ENCODE peak calls at places on chromosomes 6 and 20, in four cellular contexts. S is K562, R is H1, O is HepG2. I is an unnamed sample.
A peak's percentile ranks its signal among the peaks of the same experiment; 100 is the strongest.

GRCh38 chr6:164098857-164099534 is 684.5 kb downstream of the QKI start:
- DNase-seq in O (peak; percentile 14), R (no peak), S (peak; percentile 37), I (no peak)

GRCh38 chr6:79076881-79077641 is 993 bp downstream of the PHIP start:
- DNase-seq in R (peak; percentile 75), O (peak; percentile 83), S (peak; percentile 93), I (peak; percentile 46)

GRCh38 chr6:117547688-117548621 is 54.4 kb downstream of the GOPC start:
- DNase-seq in R (no peak), O (no peak), S (no peak), I (peak; percentile 16)

GRCh38 chr20:64038252-64038578 is 2.2 kb downstream of the C20orf204 start:
- DNase-seq in S (no peak), R (no peak), O (no peak), I (no peak)

GRCh38 chr6:81693212-81693611 is 59.3 kb downstream of the TENT5A start:
- DNase-seq in O (no peak), R (no peak), S (no peak), I (no peak)

GRCh38 chr6:88804701-88805100 is 158.7 kb downstream of the RNGTT start:
- DNase-seq in R (no peak), S (no peak), O (no peak), I (no peak)

GRCh38 chr6:170152989-170153388 is 137.9 kb downstream of the DLL1 start:
- DNase-seq in S (peak; percentile 38), O (peak; percentile 32), R (peak; percentile 23), I (no peak)

GRCh38 chr6:15312500-15312899 is 66.6 kb downstream of the JARID2 start:
- DNase-seq in S (no peak), O (no peak), R (no peak), I (no peak)

GRCh38 chr20:43029161-43029560 is 160.5 kb downstream of the PTPRT start:
- DNase-seq in O (no peak), R (no peak), S (no peak), I (no peak)

GRCh38 chr6:84317463-84317862 is 90.0 kb upstream of the CEP162 start:
- DNase-seq in S (no peak), R (no peak), O (no peak), I (no peak)

GRCh38 chr20:4045741-4046140 is 30.4 kb upstream of the RNF24 start:
- DNase-seq in O (no peak), S (no peak), R (no peak), I (no peak)

GRCh38 chr6:47288245-47289090 is 21.2 kb downstream of the TNFRSF21 start:
- DNase-seq in R (no peak), O (no peak), S (no peak), I (no peak)

GRCh38 chr6:152136449-152136825 is 329.0 kb downstream of the ESR1 start:
- DNase-seq in S (no peak), O (no peak), R (no peak), I (no peak)

GRCh38 chr6:44072959-44073611 is 54.2 kb downstream of the MRPL14 start:
- DNase-seq in O (peak; percentile 82), R (no peak), S (peak; percentile 97), I (peak; percentile 87)

GRCh38 chr20:51481311-51481997 is 61.1 kb downstream of the NFATC2 start:
- DNase-seq in O (no peak), S (no peak), R (no peak), I (no peak)

GRCh38 chr6:14932485-14933178 is 313.2 kb upstream of the JARID2 start:
- DNase-seq in S (peak; percentile 88), O (no peak), R (no peak), I (no peak)

GRCh38 chr20:59015411-59015810 is 3.8 kb upstream of the TUBB1 start:
- DNase-seq in O (no peak), R (no peak), S (no peak), I (no peak)

GRCh38 chr6:48032156-48032555 is 78.8 kb downstream of the PTCHD4 start:
- DNase-seq in S (no peak), R (no peak), O (peak; percentile 28), I (no peak)

GRCh38 chr20:6038256-6038655 is 15.6 kb downstream of the LRRN4 start:
- DNase-seq in S (no peak), O (no peak), R (no peak), I (no peak)

GRCh38 chr20:11791316-11792228 is 126.1 kb upstream of the BTBD3 start:
- DNase-seq in R (no peak), S (no peak), O (no peak), I (no peak)

GRCh38 chr6:80638222-80639055 is 532.0 kb downstream of the BCKDHB start:
- DNase-seq in S (no peak), O (peak; percentile 11), R (peak; percentile 23), I (no peak)

GRCh38 chr20:37943501-37944455 is 40.9 kb downstream of the VSTM2L start:
- DNase-seq in O (no peak), S (peak; percentile 17), R (no peak), I (no peak)

GRCh38 chr20:48952656-48953055 is 31.1 kb downstream of the ARFGEF2 start:
- DNase-seq in O (no peak), S (no peak), R (no peak), I (no peak)

GRCh38 chr6:85669735-85670194 is 27.1 kb upstream of the SYNCRIP start:
- DNase-seq in S (no peak), O (no peak), R (no peak), I (peak; percentile 33)

GRCh38 chr6:119158057-119158848 is 79.8 kb upstream of the FAM184A start:
- DNase-seq in S (no peak), R (no peak), O (no peak), I (no peak)

GRCh38 chr20:825710-826421 is 7.6 kb upstream of the FAM110A start:
- DNase-seq in O (no peak), S (peak; percentile 28), R (no peak), I (no peak)

GRCh38 chr6:137878810-137879285 is 11.8 kb downstream of the TNFAIP3 start:
- DNase-seq in S (no peak), O (no peak), R (peak; percentile 25), I (no peak)

GRCh38 chr6:148513145-148514071 is 170.8 kb downstream of the SASH1 start:
- DNase-seq in O (no peak), R (no peak), S (no peak), I (no peak)

GRCh38 chr6:121748850-121749249 is 313.4 kb downstream of the GJA1 start:
- DNase-seq in S (no peak), O (no peak), R (no peak), I (no peak)
- TF ChIP-seq TAF1 in S (no peak), O (no peak), R (no peak), I (no peak)

GRCh38 chr6:28985396-28986164 is 19.5 kb downstream of the ZNF311 start:
- DNase-seq in R (peak; percentile 92), S (peak; percentile 47), O (peak; percentile 97), I (no peak)
- TF ChIP-seq POLR2A in R (peak; percentile 86), S (no peak), O (peak; percentile 56), I (no peak)

GRCh38 chr20:62856931-62857619 is 4.5 kb downstream of the TCFL5 start:
- DNase-seq in O (no peak), R (no peak), S (no peak), I (no peak)

GRCh38 chr20:62852196-62852595 is 9.4 kb downstream of the TCFL5 start:
- DNase-seq in O (no peak), S (no peak), R (no peak), I (no peak)

GRCh38 chr20:62855120-62855519 is 6.5 kb downstream of the TCFL5 start:
- DNase-seq in O (no peak), S (no peak), R (no peak), I (no peak)

GRCh38 chr20:62852841-62853240 is 8.8 kb downstream of the TCFL5 start:
- DNase-seq in S (no peak), O (no peak), R (no peak), I (no peak)

DNA sequence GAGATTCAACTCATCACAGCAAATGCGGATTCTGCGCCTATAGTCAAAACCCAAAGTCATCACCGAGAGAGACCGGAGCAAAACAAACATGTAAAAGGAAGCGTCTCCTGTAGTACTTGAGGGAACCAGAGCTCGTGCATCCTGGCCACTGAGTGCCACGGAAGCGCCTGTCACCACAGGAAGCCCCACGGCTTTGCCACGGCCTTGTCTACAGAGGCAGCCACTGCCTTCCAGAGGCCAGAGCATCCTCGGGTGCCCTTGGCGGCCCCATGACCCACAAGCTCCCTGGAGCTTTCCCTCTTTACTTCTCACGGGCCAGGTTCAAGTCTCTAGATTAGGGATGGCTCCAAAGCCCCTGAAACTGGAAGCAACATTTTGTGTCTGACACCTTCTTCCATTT is 7.5 kb downstream of the TCFL5 start:
- DNase-seq in O (no peak), R (no peak), S (no peak), I (no peak)
- TF ChIP-seq TAF1 in O (no peak), R (no peak), S (no peak), I (no peak)

GRCh38 chr20:17873410-17874270 is 95.0 kb downstream of the SNX5 start:
- DNase-seq in O (peak; percentile 91), S (no peak), R (no peak), I (no peak)
- TF ChIP-seq POLR2A in O (peak; percentile 73), S (no peak), R (no peak), I (no peak)

DNA sequence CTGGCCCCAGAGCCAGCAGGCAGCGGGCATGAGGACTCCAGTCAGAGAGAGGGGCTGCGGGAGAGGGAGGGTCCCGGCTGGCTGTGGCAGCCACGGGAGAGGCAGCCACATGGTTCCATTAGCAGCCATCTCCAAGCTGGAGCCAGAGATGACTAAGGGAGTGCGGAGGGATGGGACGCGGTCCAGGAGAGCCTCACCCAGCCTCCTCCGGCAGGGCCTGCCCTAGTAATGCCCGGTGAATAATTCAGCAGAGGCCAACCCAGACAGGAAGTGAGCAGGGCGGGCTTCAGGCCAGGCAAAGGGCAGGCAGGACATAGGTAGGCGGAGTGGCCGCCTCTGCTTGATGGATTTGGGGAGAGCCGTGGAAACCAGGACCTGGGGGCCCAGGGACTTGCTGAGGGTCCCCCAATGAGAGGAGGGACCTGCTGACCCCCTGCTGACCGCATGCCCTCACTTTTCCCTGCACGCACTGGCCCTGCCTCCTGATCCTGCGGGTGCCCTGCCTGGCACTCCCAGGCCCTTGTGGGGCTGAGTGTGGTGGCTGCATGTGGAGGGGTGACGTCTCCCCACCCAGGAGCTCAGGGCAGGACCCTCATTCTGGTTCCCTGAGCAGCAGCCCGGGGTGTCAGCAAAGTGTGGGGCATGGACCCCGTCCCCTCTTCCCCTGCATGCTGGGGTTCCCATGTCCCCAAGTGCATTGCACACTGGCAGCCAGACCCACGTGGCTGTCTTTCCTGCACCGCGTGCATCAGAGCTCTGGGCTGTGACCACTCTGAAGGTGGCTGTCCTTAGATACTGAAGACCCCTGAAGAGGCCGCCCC is 51.8 kb upstream of the SLCO4A1 start:
- DNase-seq in R (no peak), O (no peak), S (no peak), I (no peak)
- TF ChIP-seq TAF1 in R (no peak), O (no peak), S (no peak), I (no peak)

GRCh38 chr20:45880988-45881788 is at the start of gene ZSWIM1:
- DNase-seq in O (peak; percentile 100), S (peak; percentile 99), R (peak; percentile 98), I (peak; percentile 96)
- TF ChIP-seq POLR2A in O (peak; percentile 97), S (peak; percentile 97), R (peak; percentile 88), I (peak; percentile 97)

GRCh38 chr20:34516874-34517542 is 786 bp downstream of the DYNLRB1 start:
- DNase-seq in R (no peak), S (peak; percentile 41), O (no peak), I (no peak)
- TF ChIP-seq TAF1 in R (no peak), S (no peak), O (no peak), I (no peak)

I was measured in GM12892.